ENCODE peak calls at places on chromosomes 2 and 18, in four cellular contexts. X is AG10803, D is HuH-7.5, I is B cell. B is an unnamed sample.

GRCh38 chr2:136932700-136933099 is 167.4 kb downstream of the THSD7B start:
- DNase-seq in X (peak), D (peak), I (no peak), B (no peak)

GRCh38 chr2:47715552-47715951 is 67.4 kb upstream of the MSH6 start:
- DNase-seq in X (no peak), D (no peak), I (no peak), B (no peak)

GRCh38 chr2:100236166-100236565 is 86.1 kb downstream of the LONRF2 start:
- DNase-seq in X (no peak), D (no peak), I (no peak), B (no peak)

GRCh38 chr2:236161082-236161462 is 7.1 kb downstream of the GBX2 start:
- DNase-seq in X (no peak), D (no peak), I (no peak), B (no peak)

GRCh38 chr18:39772155-39772919 is 2182.7 kb upstream of the PIK3C3 start:
- DNase-seq in X (no peak), D (no peak), I (no peak), B (no peak)

GRCh38 chr2:98532761-98533160 is 75.6 kb downstream of the COA5 start:
- DNase-seq in X (no peak), D (no peak), I (no peak), B (peak)

GRCh38 chr2:27973592-27973991 is 83.1 kb downstream of the BABAM2 start:
- DNase-seq in X (no peak), D (no peak), I (no peak), B (no peak)

GRCh38 chr2:204024503-204024902 is 87.9 kb downstream of the ICOS start:
- DNase-seq in X (peak), D (peak), I (no peak), B (peak)

GRCh38 chr2:97858442-97858841 is 137.3 kb downstream of the TMEM131 start:
- DNase-seq in X (no peak), D (no peak), I (no peak), B (no peak)

GRCh38 chr2:128316777-128317185 is 1.9 kb downstream of the HS6ST1 start:
- DNase-seq in X (no peak), D (no peak), I (no peak), B (no peak)

GRCh38 chr2:12607971-12608370 is 108.8 kb upstream of the TRIB2 start:
- DNase-seq in X (peak), D (no peak), I (no peak), B (no peak)

GRCh38 chr2:218396688-218397501 is 2.8 kb upstream of the CTDSP1 start:
- DNase-seq in X (peak), D (peak), I (peak), B (peak)

GRCh38 chr2:62662548-62662947 is 43.0 kb upstream of the EHBP1 start:
- DNase-seq in X (peak), D (no peak), I (no peak), B (no peak)

GRCh38 chr2:105510761-105511669 is 112.2 kb upstream of the FHL2 start:
- DNase-seq in X (peak), D (no peak), I (no peak), B (no peak)

GRCh38 chr2:235596272-235596671 is 102.4 kb downstream of the AGAP1 start:
- DNase-seq in X (no peak), D (no peak), I (no peak), B (no peak)

GRCh38 chr2:241019441-241020139 is 21.2 kb downstream of the SNED1 start:
- DNase-seq in X (no peak), D (no peak), I (no peak), B (no peak)

GRCh38 chr18:76983613-76984051 is 149.0 kb downstream of the MBP start:
- DNase-seq in X (no peak), D (no peak), I (no peak), B (no peak)

GRCh38 chr2:145845207-145845894 is 1325.4 kb upstream of the ZEB2 start:
- DNase-seq in X (no peak), D (no peak), I (peak), B (no peak)

GRCh38 chr2:102385522-102385921 is 29.9 kb downstream of the IL18R1 start:
- DNase-seq in X (no peak), D (no peak), I (no peak), B (no peak)

GRCh38 chr2:9547272-9547991 is 8.2 kb downstream of the ADAM17 start:
- DNase-seq in X (peak), D (no peak), I (no peak), B (no peak)

GRCh38 chr2:21036708-21037670 is 6.9 kb downstream of the APOB start:
- DNase-seq in X (no peak), D (no peak), I (no peak), B (no peak)

GRCh38 chr2:235458839-235459273 is 35.0 kb upstream of the AGAP1 start:
- DNase-seq in X (peak), D (no peak), I (no peak), B (no peak)

GRCh38 chr2:58350484-58350883 is 109.4 kb upstream of the FANCL start:
- DNase-seq in X (no peak), D (no peak), I (no peak), B (no peak)

GRCh38 chr2:52732849-52733395 is 1034.7 kb upstream of the CHAC2 start:
- DNase-seq in X (no peak), D (no peak), I (no peak), B (no peak)

GRCh38 chr2:155363349-155363888 is 664.9 kb downstream of the KCNJ3 start:
- DNase-seq in X (no peak), D (no peak), I (no peak), B (no peak)

GRCh38 chr2:181553244-181553643 is 96.1 kb downstream of the ITGA4 start:
- DNase-seq in X (no peak), D (no peak), I (no peak), B (no peak)

GRCh38 chr2:62826141-62826540 is 120.6 kb downstream of the EHBP1 start:
- DNase-seq in X (peak), D (no peak), I (no peak), B (no peak)

GRCh38 chr2:158889135-158889853 is 79.1 kb upstream of the TANC1 start:
- DNase-seq in X (no peak), D (no peak), I (no peak), B (no peak)

GRCh38 chr2:44730583-44730982 is 210.9 kb upstream of the SIX3 start:
- DNase-seq in X (no peak), D (no peak), I (no peak), B (no peak)